ENCODE peak calls at places on chromosomes 3 and 15, in eight cellular contexts. D is neural progenitor cell, N is keratinocyte, H is astrocyte, W is HepG2, Y is K562, J is kidney, U is fibroblast of lung. E is an unnamed sample.

GRCh38 chr3:7646851-7647250 is 785.9 kb downstream of the GRM7 start:
- DNase-seq in D (no peak), N (no peak), H (no peak), W (no peak), Y (no peak), J (no peak), U (no peak), E (no peak)

GRCh38 chr15:63971427-63971805 is 74.9 kb downstream of the DAPK2 start:
- DNase-seq in D (no peak), N (no peak), H (no peak), W (no peak), Y (peak; percentile 49), J (peak; percentile 60), U (no peak), E (peak; percentile 18)

GRCh38 chr3:54932606-54933005 is 4.7 kb upstream of the LRTM1 start:
- DNase-seq in D (no peak), N (no peak), H (no peak), W (no peak), Y (no peak), J (no peak), U (no peak), E (no peak)

GRCh38 chr15:27025411-27026051 is 54.5 kb downstream of the GABRG3 start:
- DNase-seq in D (no peak), N (no peak), H (no peak), W (no peak), Y (no peak), J (no peak), U (no peak), E (no peak)

GRCh38 chr3:171986208-171986607 is 53.2 kb upstream of the FNDC3B start:
- DNase-seq in D (no peak), N (no peak), H (no peak), W (no peak), Y (no peak), J (no peak), U (no peak), E (no peak)

GRCh38 chr3:55167586-55168317 is 239.9 kb upstream of the LRTM1 start:
- DNase-seq in D (no peak), N (no peak), H (peak; percentile 82), W (no peak), Y (no peak), J (no peak), U (peak; percentile 67), E (no peak)

GRCh38 chr3:38362825-38363224 is 16.2 kb downstream of the XYLB start:
- DNase-seq in D (no peak), N (no peak), H (no peak), W (no peak), Y (no peak), J (no peak), U (no peak), E (no peak)

GRCh38 chr3:139358857-139359562 is 15.2 kb downstream of the MRPS22 start:
- DNase-seq in D (peak; percentile 78), N (no peak), H (no peak), W (no peak), Y (no peak), J (no peak), U (no peak), E (no peak)

GRCh38 chr3:127153506-127153815 is 39.5 kb upstream of the PRR23E start:
- DNase-seq in D (no peak), N (no peak), H (no peak), W (no peak), Y (no peak), J (no peak), U (no peak), E (no peak)

GRCh38 chr3:182795383-182795782 is 2.1 kb downstream of the ATP11B start:
- DNase-seq in D (no peak), N (no peak), H (no peak), W (no peak), Y (peak; percentile 12), J (no peak), U (no peak), E (peak; percentile 61)

GRCh38 chr3:128549283-128550112 is 56.5 kb upstream of the GATA2 start:
- DNase-seq in D (no peak), N (no peak), H (peak; percentile 84), W (peak; percentile 12), Y (peak; percentile 81), J (peak; percentile 97), U (peak; percentile 68), E (no peak)

GRCh38 chr3:94967196-94967595 is 904.3 kb downstream of the NSUN3 start:
- DNase-seq in D (no peak), N (no peak), H (no peak), W (no peak), Y (no peak), J (no peak), U (no peak), E (no peak)

GRCh38 chr3:113436794-113437193 is 4.5 kb downstream of the CFAP44 start:
- DNase-seq in D (no peak), N (no peak), H (peak; percentile 76), W (no peak), Y (no peak), J (no peak), U (peak; percentile 67), E (no peak)

GRCh38 chr15:52326758-52327157 is 31.2 kb upstream of the MYO5C start:
- DNase-seq in D (no peak), N (no peak), H (peak; percentile 45), W (no peak), Y (no peak), J (no peak), U (peak; percentile 16), E (no peak)

GRCh38 chr3:102741105-102741504 is 306.3 kb downstream of the ZPLD1 start:
- DNase-seq in D (peak; percentile 6), N (no peak), H (no peak), W (no peak), Y (no peak), J (no peak), U (no peak), E (no peak)

GRCh38 chr15:25734680-25735355 is 128.3 kb downstream of the ATP10A start:
- DNase-seq in D (no peak), N (no peak), H (no peak), W (no peak), Y (no peak), J (no peak), U (no peak), E (no peak)

GRCh38 chr3:189001559-189001958 is 170.2 kb upstream of the TPRG1 start:
- DNase-seq in D (no peak), N (peak; percentile 61), H (peak; percentile 78), W (no peak), Y (no peak), J (no peak), U (peak; percentile 51), E (no peak)

GRCh38 chr3:94071713-94072284 is 8.9 kb downstream of the NSUN3 start:
- DNase-seq in D (no peak), N (no peak), H (no peak), W (no peak), Y (no peak), J (no peak), U (no peak), E (no peak)

GRCh38 chr15:77506311-77507150 is 85.8 kb downstream of the HMG20A start:
- DNase-seq in D (no peak), N (no peak), H (no peak), W (no peak), Y (peak; percentile 26), J (peak; percentile 90), U (no peak), E (peak; percentile 82)

GRCh38 chr3:183220828-183221227 is 32.2 kb upstream of the B3GNT5 start:
- DNase-seq in D (no peak), N (peak; percentile 28), H (no peak), W (no peak), Y (no peak), J (no peak), U (peak; percentile 5), E (no peak)

GRCh38 chr15:81088496-81088895 is 45.6 kb upstream of the CFAP161 start:
- DNase-seq in D (no peak), N (no peak), H (no peak), W (no peak), Y (no peak), J (no peak), U (no peak), E (no peak)

GRCh38 chr3:125053304-125053699 is 2.5 kb downstream of the HEG1 start:
- DNase-seq in D (no peak), N (no peak), H (no peak), W (no peak), Y (no peak), J (no peak), U (no peak), E (no peak)
- H3K9ac ChIP-seq in D (no peak overlapping the region), N (no peak overlapping the region), H (peak overlapping the region; percentile 94), W (peak overlapping the region; percentile 23), Y (no peak overlapping the region), J (peak overlapping the region; percentile 71), U (peak overlapping the region; percentile 85), E (peak overlapping the region; percentile 13)

DNA sequence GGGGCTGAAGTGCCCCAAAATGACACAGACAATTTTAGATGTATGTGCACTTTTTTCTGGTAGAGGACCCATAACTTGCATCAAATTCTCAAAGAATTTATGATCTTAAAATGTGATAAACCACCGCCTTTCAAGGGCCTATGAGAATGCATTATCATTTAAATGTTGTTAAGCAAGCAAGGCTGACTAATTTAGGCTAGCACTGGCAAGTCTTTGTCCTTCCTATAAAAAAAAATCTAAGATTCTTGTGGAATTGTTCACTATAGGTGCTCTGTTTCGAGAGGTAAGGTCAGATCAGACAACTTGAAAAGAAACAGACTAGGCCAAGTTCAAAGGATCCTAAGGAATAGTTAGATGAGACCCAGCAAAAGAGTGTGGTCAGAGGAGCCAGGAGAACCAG is 128.9 kb upstream of the PHLDB2 start:
- DNase-seq in D (no peak), N (no peak), H (no peak), W (no peak), Y (no peak), J (no peak), U (no peak), E (no peak)
- H3K9ac ChIP-seq in D (no peak overlapping the region), N (peak overlapping the region; percentile 71), H (peak overlapping the region; percentile 51), W (no peak overlapping the region), Y (no peak overlapping the region), J (no peak overlapping the region), U (no peak overlapping the region), E (no peak overlapping the region)

GRCh38 chr3:49554639-49555265 is 475 bp downstream of the BSN start:
- DNase-seq in D (peak; percentile 92), N (no peak), H (no peak), W (no peak), Y (peak; percentile 78), J (peak; percentile 83), U (peak; percentile 25), E (peak; percentile 42)

GRCh38 chr3:49553690-49554634 is at the start of gene BSN:
- DNase-seq in D (peak; percentile 97), N (peak; percentile 26), H (peak; percentile 52), W (peak; percentile 80), Y (peak; percentile 98), J (peak; percentile 97), U (peak; percentile 87), E (peak; percentile 82)

GRCh38 chr3:49556500-49557275 is 2.4 kb downstream of the BSN start:
- DNase-seq in D (no peak), N (no peak), H (no peak), W (no peak), Y (no peak), J (no peak), U (no peak), E (no peak)

GRCh38 chr3:49552087-49552486 is 2.2 kb upstream of the BSN start:
- DNase-seq in D (no peak), N (no peak), H (no peak), W (no peak), Y (no peak), J (no peak), U (no peak), E (no peak)

GRCh38 chr3:49553320-49553689 is 972 bp upstream of the BSN start:
- DNase-seq in D (no peak), N (no peak), H (no peak), W (no peak), Y (no peak), J (no peak), U (peak; percentile 53), E (no peak)
- H3K9ac ChIP-seq in D (peak overlapping the region; percentile 23), N (peak overlapping the region; percentile 72), H (peak overlapping the region; percentile 79), W (peak overlapping the region; percentile 69), Y (peak overlapping the region; percentile 93), J (peak overlapping the region; percentile 89), U (no peak overlapping the region), E (no peak overlapping the region)

GRCh38 chr3:132283440-132283839 is 33.8 kb upstream of the ACP3 start:
- DNase-seq in D (no peak), N (no peak), H (no peak), W (no peak), Y (no peak), J (no peak), U (peak; percentile 69), E (no peak)
- H3K9ac ChIP-seq in D (no peak overlapping the region), N (no peak overlapping the region), H (no peak overlapping the region), W (no peak overlapping the region), Y (no peak overlapping the region), J (no peak overlapping the region), U (no peak overlapping the region), E (no peak overlapping the region)

E was measured in colonic mucosa.